ENCODE peak calls at places on chromosomes 7 and 10, in four cellular contexts. One of them, this sample, is unnamed.

GRCh38 chr10:17675638-17676037 is 31.7 kb downstream of the STAM start:
- DNase-seq in amniotic stem cell: no peak
- DNase-seq in stimulated activated CD4-positive, alpha-beta T cell treated with anti-CD3 and anti-CD28 coated beads, Interleukin-15, amount 100 ng/mL, for 48 hours: no peak
- DNase-seq in tibial nerve: no peak
- DNase-seq in this sample: no peak

GRCh38 chr7:3107889-3108570 is 64.4 kb upstream of the CARD11 start:
- DNase-seq in amniotic stem cell: no peak
- DNase-seq in stimulated activated CD4-positive, alpha-beta T cell treated with anti-CD3 and anti-CD28 coated beads, Interleukin-15, amount 100 ng/mL, for 48 hours: no peak
- DNase-seq in tibial nerve: no peak
- DNase-seq in this sample: peak

GRCh38 chr10:11080564-11080984 is 62.9 kb downstream of the CELF2 start:
- DNase-seq in amniotic stem cell: no peak
- DNase-seq in stimulated activated CD4-positive, alpha-beta T cell treated with anti-CD3 and anti-CD28 coated beads, Interleukin-15, amount 100 ng/mL, for 48 hours: no peak
- DNase-seq in tibial nerve: no peak
- DNase-seq in this sample: no peak

GRCh38 chr10:69958232-69958902 is 94.3 kb upstream of the MACROH2A2 start:
- DNase-seq in amniotic stem cell: no peak
- DNase-seq in stimulated activated CD4-positive, alpha-beta T cell treated with anti-CD3 and anti-CD28 coated beads, Interleukin-15, amount 100 ng/mL, for 48 hours: no peak
- DNase-seq in tibial nerve: no peak
- DNase-seq in this sample: no peak

GRCh38 chr10:124106241-124106905 is 13.0 kb upstream of the CHST15 start:
- DNase-seq in amniotic stem cell: no peak
- DNase-seq in stimulated activated CD4-positive, alpha-beta T cell treated with anti-CD3 and anti-CD28 coated beads, Interleukin-15, amount 100 ng/mL, for 48 hours: no peak
- DNase-seq in tibial nerve: peak
- DNase-seq in this sample: peak

GRCh38 chr7:18287482-18287881 is 208.1 kb upstream of the HDAC9 start:
- DNase-seq in amniotic stem cell: no peak
- DNase-seq in stimulated activated CD4-positive, alpha-beta T cell treated with anti-CD3 and anti-CD28 coated beads, Interleukin-15, amount 100 ng/mL, for 48 hours: no peak
- DNase-seq in tibial nerve: no peak
- DNase-seq in this sample: no peak

GRCh38 chr7:44858161-44858560 is 10.3 kb upstream of the H2AZ2 start:
- DNase-seq in amniotic stem cell: no peak
- DNase-seq in stimulated activated CD4-positive, alpha-beta T cell treated with anti-CD3 and anti-CD28 coated beads, Interleukin-15, amount 100 ng/mL, for 48 hours: no peak
- DNase-seq in tibial nerve: no peak
- DNase-seq in this sample: no peak

GRCh38 chr7:148121426-148121825 is 469.1 kb upstream of the C7orf33 start:
- DNase-seq in amniotic stem cell: no peak
- DNase-seq in stimulated activated CD4-positive, alpha-beta T cell treated with anti-CD3 and anti-CD28 coated beads, Interleukin-15, amount 100 ng/mL, for 48 hours: no peak
- DNase-seq in tibial nerve: no peak
- DNase-seq in this sample: no peak

GRCh38 chr7:104113788-104114187 is 94.0 kb downstream of the ORC5 start:
- DNase-seq in amniotic stem cell: no peak
- DNase-seq in stimulated activated CD4-positive, alpha-beta T cell treated with anti-CD3 and anti-CD28 coated beads, Interleukin-15, amount 100 ng/mL, for 48 hours: no peak
- DNase-seq in tibial nerve: no peak
- DNase-seq in this sample: no peak

GRCh38 chr10:47405829-47406547 is 21.9 kb upstream of the ZNF488 start:
- DNase-seq in amniotic stem cell: no peak
- DNase-seq in stimulated activated CD4-positive, alpha-beta T cell treated with anti-CD3 and anti-CD28 coated beads, Interleukin-15, amount 100 ng/mL, for 48 hours: no peak
- DNase-seq in tibial nerve: no peak
- DNase-seq in this sample: no peak

GRCh38 chr7:16170671-16171070 is 250.7 kb downstream of the CRPPA start:
- DNase-seq in amniotic stem cell: no peak
- DNase-seq in stimulated activated CD4-positive, alpha-beta T cell treated with anti-CD3 and anti-CD28 coated beads, Interleukin-15, amount 100 ng/mL, for 48 hours: no peak
- DNase-seq in tibial nerve: no peak
- DNase-seq in this sample: no peak

GRCh38 chr7:32516551-32517082 is 21.3 kb downstream of the AVL9 start:
- DNase-seq in amniotic stem cell: no peak
- DNase-seq in stimulated activated CD4-positive, alpha-beta T cell treated with anti-CD3 and anti-CD28 coated beads, Interleukin-15, amount 100 ng/mL, for 48 hours: no peak
- DNase-seq in tibial nerve: no peak
- DNase-seq in this sample: no peak

GRCh38 chr10:99906470-99906869 is 103.3 kb downstream of the DNMBP start:
- DNase-seq in amniotic stem cell: no peak
- DNase-seq in stimulated activated CD4-positive, alpha-beta T cell treated with anti-CD3 and anti-CD28 coated beads, Interleukin-15, amount 100 ng/mL, for 48 hours: no peak
- DNase-seq in tibial nerve: peak
- DNase-seq in this sample: no peak

GRCh38 chr7:45975367-45975766 is 54.3 kb upstream of the IGFBP3 start:
- DNase-seq in amniotic stem cell: no peak
- DNase-seq in stimulated activated CD4-positive, alpha-beta T cell treated with anti-CD3 and anti-CD28 coated beads, Interleukin-15, amount 100 ng/mL, for 48 hours: no peak
- DNase-seq in tibial nerve: no peak
- DNase-seq in this sample: no peak

GRCh38 chr10:44298713-44299112 is 86.2 kb downstream of the CXCL12 start:
- DNase-seq in amniotic stem cell: no peak
- DNase-seq in stimulated activated CD4-positive, alpha-beta T cell treated with anti-CD3 and anti-CD28 coated beads, Interleukin-15, amount 100 ng/mL, for 48 hours: no peak
- DNase-seq in tibial nerve: no peak
- DNase-seq in this sample: no peak

GRCh38 chr7:124700655-124701054 is 64.9 kb downstream of the GPR37 start:
- DNase-seq in amniotic stem cell: no peak
- DNase-seq in stimulated activated CD4-positive, alpha-beta T cell treated with anti-CD3 and anti-CD28 coated beads, Interleukin-15, amount 100 ng/mL, for 48 hours: no peak
- DNase-seq in tibial nerve: no peak
- DNase-seq in this sample: no peak

GRCh38 chr7:101717986-101718746 is 89.1 kb upstream of the MYL10 start:
- DNase-seq in amniotic stem cell: peak
- DNase-seq in stimulated activated CD4-positive, alpha-beta T cell treated with anti-CD3 and anti-CD28 coated beads, Interleukin-15, amount 100 ng/mL, for 48 hours: no peak
- DNase-seq in tibial nerve: no peak
- DNase-seq in this sample: no peak

GRCh38 chr10:96465599-96465998 is 48.1 kb downstream of the TLL2 start:
- DNase-seq in amniotic stem cell: no peak
- DNase-seq in stimulated activated CD4-positive, alpha-beta T cell treated with anti-CD3 and anti-CD28 coated beads, Interleukin-15, amount 100 ng/mL, for 48 hours: no peak
- DNase-seq in tibial nerve: no peak
- DNase-seq in this sample: no peak

GRCh38 chr10:75525067-75525466 is 93.6 kb downstream of the LRMDA start:
- DNase-seq in amniotic stem cell: no peak
- DNase-seq in stimulated activated CD4-positive, alpha-beta T cell treated with anti-CD3 and anti-CD28 coated beads, Interleukin-15, amount 100 ng/mL, for 48 hours: no peak
- DNase-seq in tibial nerve: no peak
- DNase-seq in this sample: no peak

GRCh38 chr10:47107226-47107625 is 192.8 kb upstream of the GDF10 start:
- DNase-seq in amniotic stem cell: no peak
- DNase-seq in stimulated activated CD4-positive, alpha-beta T cell treated with anti-CD3 and anti-CD28 coated beads, Interleukin-15, amount 100 ng/mL, for 48 hours: no peak
- DNase-seq in tibial nerve: no peak
- DNase-seq in this sample: no peak

GRCh38 chr7:76232698-76233097 is 31.0 kb downstream of the SRRM3 start:
- DNase-seq in amniotic stem cell: no peak
- DNase-seq in stimulated activated CD4-positive, alpha-beta T cell treated with anti-CD3 and anti-CD28 coated beads, Interleukin-15, amount 100 ng/mL, for 48 hours: no peak
- DNase-seq in tibial nerve: no peak
- DNase-seq in this sample: no peak

GRCh38 chr7:121904120-121904519 is 31.2 kb downstream of the PTPRZ1 start:
- DNase-seq in amniotic stem cell: no peak
- DNase-seq in stimulated activated CD4-positive, alpha-beta T cell treated with anti-CD3 and anti-CD28 coated beads, Interleukin-15, amount 100 ng/mL, for 48 hours: no peak
- DNase-seq in tibial nerve: no peak
- DNase-seq in this sample: no peak

GRCh38 chr7:13990319-13990983 is 985 bp upstream of the ETV1 start:
- DNase-seq in amniotic stem cell: no peak
- DNase-seq in stimulated activated CD4-positive, alpha-beta T cell treated with anti-CD3 and anti-CD28 coated beads, Interleukin-15, amount 100 ng/mL, for 48 hours: no peak
- DNase-seq in tibial nerve: peak
- DNase-seq in this sample: no peak

GRCh38 chr7:116395125-116395791 is 104.3 kb upstream of the CAV2 start:
- DNase-seq in amniotic stem cell: peak
- DNase-seq in stimulated activated CD4-positive, alpha-beta T cell treated with anti-CD3 and anti-CD28 coated beads, Interleukin-15, amount 100 ng/mL, for 48 hours: no peak
- DNase-seq in tibial nerve: no peak
- DNase-seq in this sample: no peak

GRCh38 chr7:3277604-3278572 is 23.2 kb upstream of the SDK1 start:
- DNase-seq in amniotic stem cell: no peak
- DNase-seq in stimulated activated CD4-positive, alpha-beta T cell treated with anti-CD3 and anti-CD28 coated beads, Interleukin-15, amount 100 ng/mL, for 48 hours: no peak
- DNase-seq in tibial nerve: no peak
- DNase-seq in this sample: no peak

GRCh38 chr7:23600251-23600650 is 3.1 kb downstream of the CCDC126 start:
- DNase-seq in amniotic stem cell: no peak
- DNase-seq in stimulated activated CD4-positive, alpha-beta T cell treated with anti-CD3 and anti-CD28 coated beads, Interleukin-15, amount 100 ng/mL, for 48 hours: no peak
- DNase-seq in tibial nerve: no peak
- DNase-seq in this sample: no peak

GRCh38 chr10:78672898-78673297 is 395.9 kb upstream of the ZMIZ1 start:
- DNase-seq in amniotic stem cell: no peak
- DNase-seq in stimulated activated CD4-positive, alpha-beta T cell treated with anti-CD3 and anti-CD28 coated beads, Interleukin-15, amount 100 ng/mL, for 48 hours: no peak
- DNase-seq in tibial nerve: no peak
- DNase-seq in this sample: no peak

GRCh38 chr10:120789292-120789691 is 61.9 kb upstream of the WDR11 start:
- DNase-seq in amniotic stem cell: no peak
- DNase-seq in stimulated activated CD4-positive, alpha-beta T cell treated with anti-CD3 and anti-CD28 coated beads, Interleukin-15, amount 100 ng/mL, for 48 hours: no peak
- DNase-seq in tibial nerve: no peak
- DNase-seq in this sample: no peak

GRCh38 chr10:33240931-33241330 is 93.5 kb downstream of the NRP1 start:
- DNase-seq in amniotic stem cell: no peak
- DNase-seq in stimulated activated CD4-positive, alpha-beta T cell treated with anti-CD3 and anti-CD28 coated beads, Interleukin-15, amount 100 ng/mL, for 48 hours: no peak
- DNase-seq in tibial nerve: no peak
- DNase-seq in this sample: no peak

GRCh38 chr7:21916176-21916575 is 29.5 kb downstream of the CDCA7L start:
- DNase-seq in amniotic stem cell: no peak
- DNase-seq in stimulated activated CD4-positive, alpha-beta T cell treated with anti-CD3 and anti-CD28 coated beads, Interleukin-15, amount 100 ng/mL, for 48 hours: no peak
- DNase-seq in tibial nerve: no peak
- DNase-seq in this sample: no peak

GRCh38 chr7:29968683-29969457 is 20.7 kb downstream of the SCRN1 start:
- DNase-seq in amniotic stem cell: no peak
- DNase-seq in stimulated activated CD4-positive, alpha-beta T cell treated with anti-CD3 and anti-CD28 coated beads, Interleukin-15, amount 100 ng/mL, for 48 hours: no peak
- DNase-seq in tibial nerve: no peak
- DNase-seq in this sample: no peak

GRCh38 chr10:132687181-132687892 is 98.6 kb downstream of the NKX6-2 start:
- DNase-seq in amniotic stem cell: no peak
- DNase-seq in stimulated activated CD4-positive, alpha-beta T cell treated with anti-CD3 and anti-CD28 coated beads, Interleukin-15, amount 100 ng/mL, for 48 hours: no peak
- DNase-seq in tibial nerve: no peak
- DNase-seq in this sample: peak

GRCh38 chr10:44340557-44340956 is 44.3 kb downstream of the CXCL12 start:
- DNase-seq in amniotic stem cell: no peak
- DNase-seq in stimulated activated CD4-positive, alpha-beta T cell treated with anti-CD3 and anti-CD28 coated beads, Interleukin-15, amount 100 ng/mL, for 48 hours: no peak
- DNase-seq in tibial nerve: no peak
- DNase-seq in this sample: no peak

GRCh38 chr10:127872011-127872741 is 20.6 kb downstream of the CLRN3 start:
- DNase-seq in amniotic stem cell: no peak
- DNase-seq in stimulated activated CD4-positive, alpha-beta T cell treated with anti-CD3 and anti-CD28 coated beads, Interleukin-15, amount 100 ng/mL, for 48 hours: no peak
- DNase-seq in tibial nerve: no peak
- DNase-seq in this sample: no peak

GRCh38 chr10:79149662-79150443 is 81.1 kb downstream of the ZMIZ1 start:
- DNase-seq in amniotic stem cell: no peak
- DNase-seq in stimulated activated CD4-positive, alpha-beta T cell treated with anti-CD3 and anti-CD28 coated beads, Interleukin-15, amount 100 ng/mL, for 48 hours: peak
- DNase-seq in tibial nerve: peak
- DNase-seq in this sample: peak